ENCODE peak calls at places on chromosomes 5 and 9, in four cellular contexts. X is GM20000, F is lower lobe of right lung, D is A673. J is an unnamed sample.

GRCh38 chr5:55633574-55634203 is 78.4 kb downstream of the SLC38A9 start:
- DNase-seq in X (no peak), D (no peak), F (no peak), J (no peak)

GRCh38 chr9:134317431-134318414 is 8.5 kb upstream of the RXRA start:
- DNase-seq in F (peak; percentile 41), D (peak; percentile 41), X (no peak), J (no peak)

GRCh38 chr9:129580211-129580915 is 40.5 kb downstream of the C9orf50 start:
- DNase-seq in F (no peak), D (no peak), X (peak; percentile 81), J (no peak)

GRCh38 chr5:53008751-53009150 is 19.6 kb downstream of the ITGA2 start:
- DNase-seq in D (no peak), X (peak; percentile 42), F (no peak), J (no peak)

GRCh38 chr5:61048534-61048933 is 103.5 kb downstream of the NDUFAF2 start:
- DNase-seq in X (no peak), F (no peak), D (no peak), J (no peak)

GRCh38 chr9:35026671-35027070 is 37.1 kb downstream of the DNAJB5 start:
- DNase-seq in F (no peak), X (no peak), D (peak; percentile 23), J (no peak)

GRCh38 chr9:11275158-11275695 is 662.4 kb upstream of the PTPRD start:
- DNase-seq in D (no peak), X (no peak), F (no peak), J (no peak)

GRCh38 chr5:143085319-143085917 is 315.2 kb downstream of the ARHGAP26 start:
- DNase-seq in X (no peak), D (no peak), F (no peak), J (no peak)

GRCh38 chr5:141717043-141717442 is 35.0 kb upstream of the ARAP3 start:
- DNase-seq in X (no peak), F (no peak), D (no peak), J (no peak)

GRCh38 chr9:92035146-92035545 is 80.1 kb downstream of the SPTLC1 start:
- DNase-seq in F (no peak), D (no peak), X (no peak), J (no peak)

GRCh38 chr5:155147222-155147621 is 133.7 kb downstream of the KIF4B start:
- DNase-seq in X (no peak), F (no peak), D (peak; percentile 40), J (no peak)

GRCh38 chr9:92467041-92467440 is 15.3 kb downstream of the ASPN start:
- DNase-seq in D (no peak), F (no peak), X (no peak), J (no peak)

GRCh38 chr5:75885849-75886596 is 168.8 kb upstream of the POC5 start:
- DNase-seq in X (peak; percentile 5), D (peak; percentile 35), F (no peak), J (no peak)

GRCh38 chr9:133836818-133837217 is 98.7 kb upstream of the SARDH start:
- DNase-seq in X (no peak), F (no peak), D (no peak), J (no peak)

GRCh38 chr5:59709346-59709821 is 184.1 kb downstream of the PDE4D start:
- DNase-seq in X (no peak), D (peak; percentile 69), F (no peak), J (no peak)

GRCh38 chr9:102569436-102569835 is 425.7 kb upstream of the CYLC2 start:
- DNase-seq in F (no peak), X (no peak), D (no peak), J (no peak)
- TF ChIP-seq CTCF in F (no peak), X (no peak), D (no peak), J (no peak)

GRCh38 chr5:35246928-35247644 is 16.8 kb upstream of the PRLR start:
- DNase-seq in F (no peak), X (no peak), D (no peak), J (no peak)

GRCh38 chr5:35247645-35248034 is 17.4 kb upstream of the PRLR start:
- DNase-seq in F (no peak), X (no peak), D (no peak), J (no peak)

GRCh38 chr5:35248843-35249780 is 18.8 kb upstream of the PRLR start:
- DNase-seq in D (no peak), X (no peak), F (no peak), J (no peak)

GRCh38 chr5:35244171-35244570 is 13.9 kb upstream of the PRLR start:
- DNase-seq in X (no peak), F (no peak), D (no peak), J (no peak)

DNA sequence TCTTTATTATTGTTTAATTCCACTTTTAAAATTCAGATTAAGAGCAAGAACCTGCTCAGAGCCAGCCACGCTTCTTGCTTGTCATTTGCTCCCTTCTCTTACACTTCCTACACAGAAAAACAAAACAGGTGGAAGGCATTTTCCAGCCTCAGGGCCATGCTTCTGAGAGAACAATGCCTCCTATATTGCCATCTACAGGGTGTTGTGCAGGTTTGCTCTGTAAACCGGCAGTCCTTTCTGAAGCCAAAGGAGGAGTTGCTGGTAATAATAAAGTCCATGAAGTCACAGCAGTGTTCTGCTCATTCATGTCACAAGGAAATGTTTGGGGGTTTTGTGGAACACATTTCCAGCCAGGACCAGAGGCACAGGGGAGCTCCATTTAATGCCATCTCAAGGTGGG is 16.1 kb upstream of the PRLR start:
- DNase-seq in D (no peak), F (no peak), X (no peak), J (no peak)
- TF ChIP-seq CTCF in D (no peak), F (no peak), X (no peak), J (no peak)

GRCh38 chr5:100800552-100800951 is 102.5 kb downstream of the ST8SIA4 start:
- DNase-seq in D (no peak), F (no peak), X (no peak), J (no peak)

GRCh38 chr5:100802188-100802587 is 100.9 kb downstream of the ST8SIA4 start:
- DNase-seq in D (no peak), X (no peak), F (no peak), J (no peak)

GRCh38 chr5:100797863-100798262 is 105.2 kb downstream of the ST8SIA4 start:
- DNase-seq in D (no peak), F (no peak), X (no peak), J (no peak)

GRCh38 chr5:100799166-100799565 is 103.9 kb downstream of the ST8SIA4 start:
- DNase-seq in F (no peak), X (no peak), D (no peak), J (no peak)

GRCh38 chr5:100803391-100803790 is 99.7 kb downstream of the ST8SIA4 start:
- DNase-seq in D (no peak), F (no peak), X (no peak), J (no peak)
- TF ChIP-seq CTCF in D (no peak), F (no peak), X (no peak), J (no peak)

DNA sequence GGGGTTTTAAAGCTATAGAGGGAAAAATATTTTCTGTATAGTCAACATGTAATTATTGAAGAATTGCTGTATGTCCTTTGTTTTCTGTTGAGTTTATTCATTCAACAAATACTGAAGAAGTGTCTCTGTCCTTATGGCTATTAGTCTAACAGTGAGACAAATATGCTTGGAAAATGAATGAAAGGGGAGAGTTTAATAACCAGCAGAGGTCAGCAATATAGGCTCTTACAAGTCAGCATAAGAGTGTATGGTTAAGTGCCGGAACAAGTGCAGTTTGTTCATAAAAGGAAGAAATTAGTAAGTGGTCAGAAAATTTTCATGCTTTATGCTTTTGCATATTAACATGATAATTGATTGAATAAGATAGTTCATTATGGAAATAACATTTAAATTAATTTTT is 3.6 kb downstream of the SCAMP1 start:
- DNase-seq in D (no peak), F (no peak), X (no peak), J (no peak)
- TF ChIP-seq CTCF in D (no peak), F (no peak), X (no peak), J (no peak)

DNA sequence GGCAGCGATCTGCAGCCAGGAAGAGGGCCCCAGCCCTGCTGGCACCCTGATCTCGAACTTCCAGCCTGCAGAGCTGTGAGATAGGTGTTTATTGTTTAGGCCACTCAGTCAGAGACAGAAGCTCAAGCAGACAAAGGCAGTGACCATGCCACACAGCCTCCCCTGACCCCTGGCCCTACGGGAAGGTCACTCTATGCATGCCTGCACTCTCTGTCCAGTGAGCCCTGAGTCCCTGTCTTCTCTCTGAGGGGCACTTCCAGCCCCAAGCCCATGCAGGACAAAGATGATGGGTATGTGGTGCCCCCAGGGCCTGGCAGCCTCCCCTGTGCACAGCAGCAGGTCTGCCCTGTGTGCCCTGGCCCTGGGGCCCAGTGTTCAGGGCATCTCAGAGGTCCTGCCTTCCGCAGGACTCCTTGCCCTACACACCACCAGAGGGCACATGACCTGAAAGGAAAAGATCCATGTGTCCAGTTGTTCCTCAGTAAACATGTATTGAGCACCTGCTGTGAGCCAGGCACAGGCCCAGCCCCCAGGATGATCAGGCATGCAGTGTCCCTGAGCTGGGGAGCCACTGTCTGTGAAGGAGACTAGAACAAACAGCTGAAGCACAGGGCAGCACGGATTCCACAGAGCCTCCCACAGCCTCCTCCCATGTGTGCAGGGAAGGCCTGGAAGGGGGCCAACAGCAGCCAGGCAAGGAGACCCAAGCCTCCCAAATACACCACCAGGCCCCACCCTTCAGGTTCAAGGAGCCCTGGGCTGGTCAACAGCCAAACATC is 109.3 kb downstream of the ATPSCKMT start:
- DNase-seq in D (no peak), F (no peak), X (no peak), J (no peak)
- TF ChIP-seq CTCF in D (peak; percentile 31), F (peak; percentile 9), X (no peak), J (peak; percentile 40)

GRCh38 chr5:2326603-2327002 is 424.9 kb downstream of the IRX2 start:
- DNase-seq in X (no peak), D (no peak), F (no peak), J (no peak)
- TF ChIP-seq CTCF in X (no peak), D (no peak), F (no peak), J (no peak)

GRCh38 chr5:81815318-81815717 is 64.4 kb upstream of the SSBP2 start:
- DNase-seq in D (no peak), F (no peak), X (no peak), J (no peak)

GRCh38 chr5:81817086-81817485 is 66.2 kb upstream of the SSBP2 start:
- DNase-seq in X (no peak), F (no peak), D (no peak), J (no peak)

GRCh38 chr5:81819556-81820314 is 68.8 kb upstream of the SSBP2 start:
- DNase-seq in F (no peak), D (no peak), X (no peak), J (no peak)

GRCh38 chr5:81820315-81820636 is 69.4 kb upstream of the SSBP2 start:
- DNase-seq in D (no peak), X (no peak), F (no peak), J (no peak)

DNA sequence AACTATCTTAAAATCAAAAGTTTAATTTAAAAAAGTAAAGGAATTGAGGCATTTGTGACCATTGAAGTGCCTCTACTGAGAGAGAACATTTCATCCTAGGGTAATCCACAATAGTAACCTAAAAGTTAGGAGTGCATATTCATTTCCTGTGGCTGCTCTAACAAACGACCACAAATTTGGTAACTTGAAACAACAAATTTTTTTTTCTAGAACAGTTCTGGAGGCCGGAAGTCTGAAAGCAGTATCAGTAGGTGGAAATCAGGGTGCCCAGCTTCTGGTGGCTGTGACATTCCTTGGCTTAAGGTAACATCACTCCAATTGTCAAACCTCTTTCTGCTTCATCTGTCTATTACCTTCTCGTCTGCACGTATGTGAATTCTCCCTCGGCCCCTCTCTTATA is 67.1 kb upstream of the SSBP2 start:
- DNase-seq in D (no peak), X (no peak), F (no peak), J (no peak)
- TF ChIP-seq CTCF in D (no peak), X (no peak), F (no peak), J (no peak)